ENCODE peak calls at places on chromosomes 3 and 15, in ten cellular contexts. One of them, this sample, is unnamed.

GRCh38 chr15:94460624-94461023 is 229.3 kb downstream of the MCTP2 start:
- DNase-seq in osteocyte: no peak
- DNase-seq in HL-60: no peak
- DNase-seq in RWPE1: no peak
- DNase-seq in fibroblast of mammary gland: no peak
- DNase-seq in natural killer cell: no peak
- DNase-seq in colonic mucosa: no peak
- DNase-seq in GM12865: no peak
- DNase-seq in dorsolateral prefrontal cortex: no peak
- DNase-seq in bronchial epithelial cell: no peak
- DNase-seq in this sample: no peak

GRCh38 chr3:99869621-99870020 is 52.0 kb downstream of the CMSS1 start:
- DNase-seq in fibroblast of mammary gland: no peak
- DNase-seq in RWPE1: no peak
- DNase-seq in natural killer cell: no peak
- DNase-seq in osteocyte: no peak
- DNase-seq in bronchial epithelial cell: no peak
- DNase-seq in colonic mucosa: no peak
- DNase-seq in dorsolateral prefrontal cortex: no peak
- DNase-seq in GM12865: no peak
- DNase-seq in HL-60: no peak
- DNase-seq in this sample: no peak

GRCh38 chr3:67077656-67078055 is 79.5 kb downstream of the KBTBD8 start:
- DNase-seq in colonic mucosa: no peak
- DNase-seq in fibroblast of mammary gland: peak; percentile 55
- DNase-seq in HL-60: no peak
- DNase-seq in GM12865: no peak
- DNase-seq in dorsolateral prefrontal cortex: no peak
- DNase-seq in natural killer cell: no peak
- DNase-seq in bronchial epithelial cell: peak; percentile 76
- DNase-seq in RWPE1: no peak
- DNase-seq in osteocyte: no peak
- DNase-seq in this sample: no peak

GRCh38 chr15:85010472-85011209 is 29.0 kb downstream of the PDE8A start:
- DNase-seq in GM12865: no peak
- DNase-seq in HL-60: no peak
- DNase-seq in natural killer cell: no peak
- DNase-seq in fibroblast of mammary gland: peak; percentile 57
- DNase-seq in RWPE1: no peak
- DNase-seq in osteocyte: no peak
- DNase-seq in colonic mucosa: no peak
- DNase-seq in bronchial epithelial cell: no peak
- DNase-seq in dorsolateral prefrontal cortex: no peak
- DNase-seq in this sample: peak; percentile 15

GRCh38 chr3:142577701-142578308 is 728 bp downstream of the ATR start:
- DNase-seq in bronchial epithelial cell: peak; percentile 16
- DNase-seq in dorsolateral prefrontal cortex: no peak
- DNase-seq in HL-60: no peak
- DNase-seq in osteocyte: no peak
- DNase-seq in fibroblast of mammary gland: peak; percentile 37
- DNase-seq in natural killer cell: no peak
- DNase-seq in colonic mucosa: no peak
- DNase-seq in RWPE1: no peak
- DNase-seq in GM12865: peak; percentile 10
- DNase-seq in this sample: no peak

GRCh38 chr15:38127306-38127731 is 125.3 kb upstream of the SPRED1 start:
- DNase-seq in colonic mucosa: peak; percentile 76
- DNase-seq in fibroblast of mammary gland: no peak
- DNase-seq in dorsolateral prefrontal cortex: no peak
- DNase-seq in RWPE1: no peak
- DNase-seq in natural killer cell: no peak
- DNase-seq in GM12865: no peak
- DNase-seq in bronchial epithelial cell: peak; percentile 74
- DNase-seq in HL-60: peak; percentile 24
- DNase-seq in osteocyte: no peak
- DNase-seq in this sample: no peak

GRCh38 chr3:37861540-37862051 is at the start of gene CTDSPL:
- DNase-seq in HL-60: no peak
- DNase-seq in fibroblast of mammary gland: peak; percentile 42
- DNase-seq in bronchial epithelial cell: peak; percentile 21
- DNase-seq in natural killer cell: no peak
- DNase-seq in RWPE1: peak; percentile 35
- DNase-seq in osteocyte: no peak
- DNase-seq in GM12865: no peak
- DNase-seq in colonic mucosa: no peak
- DNase-seq in dorsolateral prefrontal cortex: no peak
- DNase-seq in this sample: peak; percentile 18

GRCh38 chr3:50260027-50260941 is 8.7 kb upstream of the SEMA3B start:
- DNase-seq in fibroblast of mammary gland: peak; percentile 85
- DNase-seq in natural killer cell: peak; percentile 92
- DNase-seq in GM12865: peak; percentile 90
- DNase-seq in colonic mucosa: peak; percentile 92
- DNase-seq in HL-60: peak; percentile 76
- DNase-seq in bronchial epithelial cell: peak; percentile 71
- DNase-seq in RWPE1: peak; percentile 77
- DNase-seq in dorsolateral prefrontal cortex: peak; percentile 95
- DNase-seq in osteocyte: peak; percentile 99
- DNase-seq in this sample: peak; percentile 72

GRCh38 chr15:91271565-91272153 is 171.6 kb downstream of the SV2B start:
- DNase-seq in colonic mucosa: peak; percentile 58
- DNase-seq in RWPE1: peak; percentile 67
- DNase-seq in natural killer cell: peak; percentile 27
- DNase-seq in dorsolateral prefrontal cortex: peak; percentile 56
- DNase-seq in osteocyte: peak; percentile 81
- DNase-seq in fibroblast of mammary gland: peak; percentile 70
- DNase-seq in bronchial epithelial cell: peak; percentile 58
- DNase-seq in GM12865: peak; percentile 70
- DNase-seq in HL-60: no peak
- DNase-seq in this sample: peak; percentile 14
- TF ChIP-seq CTCF in colonic mucosa: peak; percentile 61
- TF ChIP-seq CTCF in RWPE1: peak; percentile 86
- TF ChIP-seq CTCF in natural killer cell: peak; percentile 71
- TF ChIP-seq CTCF in dorsolateral prefrontal cortex: peak; percentile 96
- TF ChIP-seq CTCF in osteocyte: peak; percentile 85
- TF ChIP-seq CTCF in fibroblast of mammary gland: peak; percentile 80
- TF ChIP-seq CTCF in bronchial epithelial cell: peak; percentile 78
- TF ChIP-seq CTCF in GM12865: peak; percentile 74
- TF ChIP-seq CTCF in HL-60: peak; percentile 62
- TF ChIP-seq CTCF in this sample: peak; percentile 78

DNA sequence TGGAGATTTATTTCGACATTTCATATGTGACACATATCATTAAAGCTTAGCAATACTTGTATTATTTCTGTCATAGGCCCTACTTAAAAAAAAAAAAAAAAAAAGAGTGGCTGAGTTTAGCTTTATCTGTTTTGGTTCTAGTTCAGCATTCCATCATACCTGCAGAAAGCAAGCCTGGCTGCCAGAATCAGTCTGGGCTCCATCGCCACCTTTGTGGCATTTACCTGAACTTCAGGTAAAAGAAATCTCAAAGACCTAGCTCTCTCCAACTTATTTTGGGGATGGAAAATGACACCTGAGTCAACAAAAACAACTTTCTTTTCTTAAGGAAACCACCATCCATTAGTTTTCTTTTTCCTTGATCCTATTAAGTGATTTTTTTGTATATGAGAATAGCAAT is 82.1 kb downstream of the NEK10 start:
- DNase-seq in fibroblast of mammary gland: no peak
- DNase-seq in RWPE1: no peak
- DNase-seq in bronchial epithelial cell: no peak
- DNase-seq in GM12865: no peak
- DNase-seq in osteocyte: no peak
- DNase-seq in dorsolateral prefrontal cortex: no peak
- DNase-seq in natural killer cell: no peak
- DNase-seq in HL-60: no peak
- DNase-seq in colonic mucosa: no peak
- DNase-seq in this sample: no peak
- TF ChIP-seq CTCF in fibroblast of mammary gland: no peak
- TF ChIP-seq CTCF in RWPE1: no peak
- TF ChIP-seq CTCF in bronchial epithelial cell: no peak
- TF ChIP-seq CTCF in GM12865: no peak
- TF ChIP-seq CTCF in osteocyte: no peak
- TF ChIP-seq CTCF in dorsolateral prefrontal cortex: no peak
- TF ChIP-seq CTCF in natural killer cell: no peak
- TF ChIP-seq CTCF in HL-60: no peak
- TF ChIP-seq CTCF in colonic mucosa: no peak
- TF ChIP-seq CTCF in this sample: no peak

GRCh38 chr3:52892625-52893311 is 4.6 kb downstream of the STIMATE start:
- DNase-seq in natural killer cell: no peak
- DNase-seq in bronchial epithelial cell: peak; percentile 48
- DNase-seq in HL-60: no peak
- DNase-seq in fibroblast of mammary gland: peak; percentile 38
- DNase-seq in colonic mucosa: no peak
- DNase-seq in GM12865: peak; percentile 66
- DNase-seq in RWPE1: no peak
- DNase-seq in osteocyte: peak; percentile 25
- DNase-seq in dorsolateral prefrontal cortex: no peak
- DNase-seq in this sample: no peak
- TF ChIP-seq CTCF in natural killer cell: no peak
- TF ChIP-seq CTCF in bronchial epithelial cell: peak; percentile 33
- TF ChIP-seq CTCF in HL-60: no peak
- TF ChIP-seq CTCF in fibroblast of mammary gland: no peak
- TF ChIP-seq CTCF in colonic mucosa: no peak
- TF ChIP-seq CTCF in GM12865: no peak
- TF ChIP-seq CTCF in RWPE1: no peak
- TF ChIP-seq CTCF in osteocyte: peak; percentile 13
- TF ChIP-seq CTCF in dorsolateral prefrontal cortex: no peak
- TF ChIP-seq CTCF in this sample: no peak

GRCh38 chr3:77348244-77348855 is 308.5 kb downstream of the ROBO2 start:
- DNase-seq in HL-60: no peak
- DNase-seq in bronchial epithelial cell: peak; percentile 35
- DNase-seq in fibroblast of mammary gland: peak; percentile 15
- DNase-seq in dorsolateral prefrontal cortex: no peak
- DNase-seq in colonic mucosa: no peak
- DNase-seq in GM12865: peak; percentile 5
- DNase-seq in RWPE1: no peak
- DNase-seq in osteocyte: no peak
- DNase-seq in natural killer cell: no peak
- DNase-seq in this sample: no peak
- TF ChIP-seq CTCF in HL-60: peak; percentile 47
- TF ChIP-seq CTCF in bronchial epithelial cell: peak; percentile 41
- TF ChIP-seq CTCF in fibroblast of mammary gland: peak; percentile 13
- TF ChIP-seq CTCF in dorsolateral prefrontal cortex: no peak
- TF ChIP-seq CTCF in colonic mucosa: no peak
- TF ChIP-seq CTCF in GM12865: no peak
- TF ChIP-seq CTCF in RWPE1: no peak
- TF ChIP-seq CTCF in osteocyte: peak; percentile 60
- TF ChIP-seq CTCF in natural killer cell: no peak
- TF ChIP-seq CTCF in this sample: peak; percentile 11

GRCh38 chr3:163626753-163627152 is 1451.5 kb downstream of the SI start:
- DNase-seq in bronchial epithelial cell: no peak
- DNase-seq in dorsolateral prefrontal cortex: no peak
- DNase-seq in colonic mucosa: no peak
- DNase-seq in RWPE1: no peak
- DNase-seq in GM12865: no peak
- DNase-seq in fibroblast of mammary gland: no peak
- DNase-seq in HL-60: no peak
- DNase-seq in osteocyte: no peak
- DNase-seq in natural killer cell: no peak
- DNase-seq in this sample: no peak

GRCh38 chr3:163622384-163622783 is 1455.9 kb downstream of the SI start:
- DNase-seq in osteocyte: no peak
- DNase-seq in HL-60: no peak
- DNase-seq in dorsolateral prefrontal cortex: no peak
- DNase-seq in GM12865: no peak
- DNase-seq in fibroblast of mammary gland: no peak
- DNase-seq in RWPE1: no peak
- DNase-seq in colonic mucosa: no peak
- DNase-seq in natural killer cell: no peak
- DNase-seq in bronchial epithelial cell: no peak
- DNase-seq in this sample: no peak
- TF ChIP-seq CTCF in osteocyte: peak; percentile 49
- TF ChIP-seq CTCF in HL-60: no peak
- TF ChIP-seq CTCF in dorsolateral prefrontal cortex: no peak
- TF ChIP-seq CTCF in GM12865: no peak
- TF ChIP-seq CTCF in fibroblast of mammary gland: no peak
- TF ChIP-seq CTCF in RWPE1: no peak
- TF ChIP-seq CTCF in colonic mucosa: no peak
- TF ChIP-seq CTCF in natural killer cell: no peak
- TF ChIP-seq CTCF in bronchial epithelial cell: no peak
- TF ChIP-seq CTCF in this sample: no peak

GRCh38 chr15:47505712-47506542 is 211.4 kb upstream of the SEMA6D start:
- DNase-seq in fibroblast of mammary gland: peak; percentile 63
- DNase-seq in HL-60: no peak
- DNase-seq in RWPE1: no peak
- DNase-seq in colonic mucosa: no peak
- DNase-seq in bronchial epithelial cell: no peak
- DNase-seq in dorsolateral prefrontal cortex: no peak
- DNase-seq in natural killer cell: no peak
- DNase-seq in osteocyte: no peak
- DNase-seq in GM12865: no peak
- DNase-seq in this sample: peak; percentile 67
- TF ChIP-seq CTCF in fibroblast of mammary gland: no peak
- TF ChIP-seq CTCF in HL-60: no peak
- TF ChIP-seq CTCF in RWPE1: no peak
- TF ChIP-seq CTCF in colonic mucosa: no peak
- TF ChIP-seq CTCF in bronchial epithelial cell: no peak
- TF ChIP-seq CTCF in dorsolateral prefrontal cortex: no peak
- TF ChIP-seq CTCF in natural killer cell: no peak
- TF ChIP-seq CTCF in osteocyte: no peak
- TF ChIP-seq CTCF in GM12865: no peak
- TF ChIP-seq CTCF in this sample: no peak

GRCh38 chr3:166900866-166901577 is 479.1 kb downstream of the ZBBX start:
- DNase-seq in bronchial epithelial cell: peak; percentile 83
- DNase-seq in natural killer cell: no peak
- DNase-seq in colonic mucosa: no peak
- DNase-seq in fibroblast of mammary gland: no peak
- DNase-seq in GM12865: no peak
- DNase-seq in HL-60: no peak
- DNase-seq in osteocyte: no peak
- DNase-seq in dorsolateral prefrontal cortex: no peak
- DNase-seq in RWPE1: no peak
- DNase-seq in this sample: no peak

DNA sequence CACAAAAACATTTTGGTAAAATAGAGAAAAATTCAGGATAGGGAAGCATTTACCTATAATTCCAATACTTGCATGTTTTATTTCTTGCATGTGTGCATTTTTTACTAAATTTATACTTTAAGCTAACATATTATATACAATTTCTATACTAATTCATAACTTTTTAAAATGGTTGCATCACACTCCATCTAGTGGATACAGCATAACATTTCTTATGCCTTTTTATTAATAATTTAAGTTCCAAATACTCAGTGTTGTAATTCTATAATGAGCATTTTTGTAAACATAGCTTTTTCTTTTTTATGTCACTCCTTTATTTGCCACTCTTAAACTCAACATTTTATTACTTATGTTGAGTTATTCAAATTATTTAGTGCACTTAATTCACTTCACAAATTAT is 477.7 kb downstream of the ZBBX start:
- DNase-seq in HL-60: no peak
- DNase-seq in colonic mucosa: no peak
- DNase-seq in GM12865: no peak
- DNase-seq in fibroblast of mammary gland: peak; percentile 4
- DNase-seq in RWPE1: no peak
- DNase-seq in natural killer cell: no peak
- DNase-seq in osteocyte: no peak
- DNase-seq in bronchial epithelial cell: peak; percentile 18
- DNase-seq in dorsolateral prefrontal cortex: no peak
- DNase-seq in this sample: no peak
- TF ChIP-seq CTCF in HL-60: no peak
- TF ChIP-seq CTCF in colonic mucosa: no peak
- TF ChIP-seq CTCF in GM12865: no peak
- TF ChIP-seq CTCF in fibroblast of mammary gland: peak; percentile 10
- TF ChIP-seq CTCF in RWPE1: peak; percentile 23
- TF ChIP-seq CTCF in natural killer cell: no peak
- TF ChIP-seq CTCF in osteocyte: peak; percentile 32
- TF ChIP-seq CTCF in bronchial epithelial cell: no peak
- TF ChIP-seq CTCF in dorsolateral prefrontal cortex: no peak
- TF ChIP-seq CTCF in this sample: no peak

GRCh38 chr15:72472907-72473669 is 1.0 kb upstream of the ARIH1 start:
- DNase-seq in bronchial epithelial cell: no peak
- DNase-seq in colonic mucosa: no peak
- DNase-seq in HL-60: no peak
- DNase-seq in fibroblast of mammary gland: peak; percentile 55
- DNase-seq in RWPE1: no peak
- DNase-seq in natural killer cell: no peak
- DNase-seq in GM12865: peak; percentile 4
- DNase-seq in dorsolateral prefrontal cortex: no peak
- DNase-seq in osteocyte: no peak
- DNase-seq in this sample: peak; percentile 14
- TF ChIP-seq CTCF in bronchial epithelial cell: no peak
- TF ChIP-seq CTCF in colonic mucosa: no peak
- TF ChIP-seq CTCF in HL-60: no peak
- TF ChIP-seq CTCF in fibroblast of mammary gland: peak; percentile 40
- TF ChIP-seq CTCF in RWPE1: no peak
- TF ChIP-seq CTCF in natural killer cell: peak; percentile 7
- TF ChIP-seq CTCF in GM12865: no peak
- TF ChIP-seq CTCF in dorsolateral prefrontal cortex: peak; percentile 20
- TF ChIP-seq CTCF in osteocyte: peak; percentile 47
- TF ChIP-seq CTCF in this sample: peak; percentile 34

This sample was measured in AG09319.